ENCODE peak calls at places on chromosomes 16 and 17, in six cellular contexts. O, M, S, L, J and E are unnamed samples.

GRCh38 chr17:9859781-9860180 is 34.1 kb downstream of the GLP2R start:
- DNase-seq in O (no peak), J (no peak), L (no peak), S (no peak), M (no peak), E (no peak)

GRCh38 chr17:78535285-78536197 is 41.7 kb downstream of the DNAH17 start:
- DNase-seq in J (no peak), M (no peak), S (no peak), L (no peak), O (peak; percentile 55), E (no peak)

GRCh38 chr17:75313941-75314550 is 24.8 kb upstream of the SLC25A19 start:
- DNase-seq in O (no peak), S (no peak), M (peak; percentile 48), L (no peak), J (no peak), E (no peak)

GRCh38 chr17:63189082-63189481 is 223.0 kb downstream of the TANC2 start:
- DNase-seq in M (no peak), O (peak; percentile 58), J (no peak), S (peak; percentile 82), L (no peak), E (no peak)

GRCh38 chr17:63335818-63336217 is 110.3 kb downstream of the CYB561 start:
- DNase-seq in S (no peak), O (no peak), J (no peak), L (no peak), M (no peak), E (no peak)

GRCh38 chr17:27666831-27667560 is 36.0 kb downstream of the LGALS9 start:
- DNase-seq in S (no peak), M (no peak), L (no peak), O (no peak), J (no peak), E (no peak)

GRCh38 chr16:54248863-54249710 is 37.5 kb downstream of the IRX3 start:
- DNase-seq in J (no peak), O (no peak), L (no peak), S (no peak), M (no peak), E (no peak)

GRCh38 chr16:20040011-20040410 is 33.7 kb downstream of the GPR139 start:
- DNase-seq in S (no peak), M (no peak), O (no peak), L (no peak), J (no peak), E (no peak)

GRCh38 chr16:89561195-89562026 is 929 bp downstream of the RPL13 start:
- DNase-seq in L (no peak), M (no peak), O (no peak), S (no peak), J (no peak), E (no peak)

GRCh38 chr17:81153340-81153803 is 11.9 kb upstream of the PVALEF start:
- DNase-seq in O (peak; percentile 14), J (no peak), L (peak; percentile 77), S (peak; percentile 18), M (no peak), E (no peak)

GRCh38 chr17:74605361-74605760 is 13.3 kb upstream of the CD300LD start:
- DNase-seq in O (peak; percentile 92), J (no peak), L (peak; percentile 24), M (no peak), S (peak; percentile 31), E (no peak)

GRCh38 chr17:79947351-79948031 is 88.2 kb downstream of the TBC1D16 start:
- DNase-seq in M (no peak), J (no peak), S (peak; percentile 91), O (peak; percentile 97), L (peak; percentile 56), E (no peak)

GRCh38 chr17:20908373-20909273 is 134.2 kb downstream of the USP22 start:
- DNase-seq in S (peak; percentile 71), M (peak; percentile 90), J (peak; percentile 40), L (peak; percentile 58), O (peak; percentile 70), E (peak; percentile 21)

GRCh38 chr16:89695875-89696597 is 5.5 kb downstream of the SPATA2L start:
- DNase-seq in S (no peak), J (no peak), O (no peak), M (no peak), L (no peak), E (no peak)

GRCh38 chr17:79706931-79707382 is 23.8 kb upstream of the ENPP7 start:
- DNase-seq in M (no peak), L (no peak), S (peak; percentile 26), O (no peak), J (no peak), E (no peak)

GRCh38 chr17:57954421-57955182 is 610 bp downstream of the CUEDC1 start:
- DNase-seq in O (no peak), M (peak; percentile 77), J (no peak), L (no peak), S (peak; percentile 53), E (no peak)

GRCh38 chr17:57955183-57955952 is at the start of gene CUEDC1:
- DNase-seq in S (peak; percentile 48), M (peak; percentile 82), O (peak; percentile 34), L (peak; percentile 41), J (no peak), E (no peak)

GRCh38 chr17:57956311-57957119 is 1.3 kb upstream of the CUEDC1 start:
- DNase-seq in L (no peak), J (no peak), M (no peak), S (no peak), O (no peak), E (no peak)

GRCh38 chr17:57953219-57953618 is 2.0 kb downstream of the CUEDC1 start:
- DNase-seq in J (no peak), S (no peak), L (no peak), M (no peak), O (no peak), E (no peak)

DNA sequence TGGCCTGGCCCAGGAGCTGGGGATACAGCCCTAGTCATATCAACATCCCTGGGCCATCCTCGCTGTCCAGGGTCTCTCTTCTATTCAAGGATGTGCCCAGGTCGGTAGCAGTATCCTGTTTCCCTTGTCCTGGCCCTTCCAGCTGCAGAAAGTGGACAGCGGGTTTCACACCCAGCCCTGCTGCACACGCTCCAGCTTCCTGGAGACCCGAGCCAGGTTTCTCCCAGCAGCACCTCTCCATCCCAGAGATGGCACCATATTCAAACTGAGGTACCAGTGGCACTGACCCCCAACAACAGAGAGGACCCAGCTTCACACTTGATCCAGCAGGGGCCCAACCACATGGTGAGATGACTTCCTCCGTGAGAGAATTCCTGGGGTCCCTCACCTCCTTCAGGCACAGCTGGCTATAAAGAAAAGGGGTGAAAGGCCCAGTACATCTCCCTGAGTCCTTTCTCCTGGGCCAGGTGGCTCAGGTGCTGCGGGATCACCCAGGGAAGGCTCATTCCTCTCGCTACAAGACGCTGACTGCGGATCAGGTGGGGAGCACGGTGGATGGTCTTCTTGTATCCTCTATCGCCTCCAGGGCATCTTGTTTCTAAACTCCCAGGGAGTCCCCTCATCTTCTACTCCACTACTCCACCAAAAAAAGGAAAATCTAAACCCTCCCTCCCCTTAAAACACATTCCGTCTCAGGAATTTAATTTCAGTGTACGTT is 1.4 kb downstream of the CUEDC1 start:
- DNase-seq in J (no peak), S (no peak), M (no peak), O (no peak), L (no peak), E (no peak)
- H3K4me3 ChIP-seq in J (peak overlapping the region; percentile 89), S (peak overlapping the region; percentile 48), M (no peak overlapping the region), O (no peak overlapping the region), L (peak overlapping the region; percentile 61), E (peak overlapping the region; percentile 74)

GRCh38 chr17:77211681-77212080 is 70.9 kb downstream of the SEC14L1 start:
- DNase-seq in L (no peak), O (no peak), J (no peak), S (no peak), M (no peak), E (no peak)

GRCh38 chr17:77212833-77213777 is 72.3 kb downstream of the SEC14L1 start:
- DNase-seq in O (no peak), M (peak; percentile 48), L (no peak), S (no peak), J (no peak), E (no peak)

GRCh38 chr17:77213778-77214132 is 73.0 kb downstream of the SEC14L1 start:
- DNase-seq in O (no peak), L (no peak), J (no peak), S (no peak), M (peak; percentile 39), E (no peak)

GRCh38 chr17:77210946-77211541 is 70.3 kb downstream of the SEC14L1 start:
- DNase-seq in M (peak; percentile 29), J (no peak), L (no peak), S (no peak), O (no peak), E (no peak)

GRCh38 chr17:77212081-77212832 is 71.5 kb downstream of the SEC14L1 start:
- DNase-seq in M (peak; percentile 38), L (no peak), J (no peak), S (no peak), O (no peak), E (no peak)
- H3K36me3 ChIP-seq in M (no peaks in the 10 kb centered on the region), L (peaks cover 76% of the 10 kb centered on the region), J (peaks cover 67% of the 10 kb centered on the region), S (peaks cover 38% of the 10 kb centered on the region), O (peaks cover 51% of the 10 kb centered on the region), E (peaks cover 3% of the 10 kb centered on the region)

GRCh38 chr16:81394966-81395655 is 49.5 kb upstream of the CMIP start:
- DNase-seq in M (no peak), S (no peak), L (no peak), O (no peak), J (no peak), E (no peak)
- H3K4me3 ChIP-seq in M (no peak overlapping the region), S (no peak overlapping the region), L (no peak overlapping the region), O (no peak overlapping the region), J (no peak overlapping the region), E (no peak overlapping the region)

GRCh38 chr17:1029196-1029911 is 32.4 kb downstream of the TIMM22 start:
- DNase-seq in M (no peak), L (peak; percentile 63), O (peak; percentile 20), S (peak; percentile 75), J (peak; percentile 54), E (peak; percentile 28)

GRCh38 chr17:1031711-1032110 is 34.8 kb downstream of the TIMM22 start:
- DNase-seq in M (no peak), L (no peak), O (no peak), S (peak; percentile 68), J (no peak), E (no peak)

GRCh38 chr17:1029912-1030656 is 33.2 kb downstream of the TIMM22 start:
- DNase-seq in S (no peak), J (no peak), M (no peak), L (no peak), O (no peak), E (no peak)

GRCh38 chr17:1032391-1032790 is 35.5 kb downstream of the TIMM22 start:
- DNase-seq in S (no peak), J (no peak), O (no peak), L (no peak), M (no peak), E (no peak)

DNA sequence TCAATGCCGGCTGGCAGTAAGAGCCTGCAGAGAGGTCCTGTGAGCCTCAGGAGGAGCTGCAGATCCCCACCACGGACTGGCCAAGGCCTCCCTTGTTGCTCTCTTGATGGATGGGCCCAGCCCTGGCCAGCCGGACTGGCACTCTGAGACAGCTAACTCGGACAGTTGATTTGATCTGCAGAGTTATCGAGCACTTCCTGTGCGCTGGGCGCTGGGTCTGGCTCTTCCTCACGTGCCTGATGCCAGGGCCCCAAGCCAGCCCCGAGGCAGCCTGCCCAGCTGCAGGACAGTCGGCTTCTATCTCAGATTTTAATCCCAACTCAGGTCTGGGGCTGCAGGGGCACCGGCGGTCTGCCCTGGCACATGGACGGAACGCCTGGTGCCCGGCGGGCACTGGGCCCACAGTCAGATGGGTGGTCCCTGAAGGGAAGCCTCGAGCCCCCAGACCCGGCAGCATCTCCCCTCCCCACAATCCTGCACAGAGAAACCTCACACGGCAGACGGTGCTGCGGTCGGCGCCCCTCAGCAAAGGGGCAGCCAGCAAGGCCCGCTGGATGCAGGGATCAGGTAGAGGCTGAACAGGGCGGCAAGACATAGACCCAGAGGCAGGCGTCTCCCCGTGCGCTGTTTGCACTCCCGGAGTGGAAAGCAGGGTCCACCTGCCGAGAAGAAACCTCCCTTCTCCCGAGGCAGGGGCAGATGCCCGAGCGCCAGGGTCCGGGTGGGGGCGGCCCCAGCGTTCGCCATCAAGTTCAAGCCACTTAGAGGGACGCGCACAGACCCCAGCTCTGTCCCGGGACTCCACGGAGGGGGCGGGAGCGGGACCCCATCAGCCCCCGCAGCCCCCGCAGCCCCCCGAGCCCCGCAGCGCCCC is 34.0 kb downstream of the TIMM22 start:
- DNase-seq in J (no peak), O (no peak), L (no peak), S (peak; percentile 22), M (no peak), E (no peak)
- H3K36me3 ChIP-seq in J (no peaks in the 10 kb centered on the region), O (peaks cover 1% of the 10 kb centered on the region), L (peaks cover 4% of the 10 kb centered on the region), S (no peaks in the 10 kb centered on the region), M (no peaks in the 10 kb centered on the region), E (no peaks in the 10 kb centered on the region)